ENCODE peak calls at places on chromosomes 1 and 21, in five cellular contexts. M, B, A, V and J are unnamed samples.

GRCh38 chr1:231836227-231836893 is 209.8 kb downstream of the DISC1 start:
- DNase-seq in M (no peak), B (no peak), A (no peak), V (no peak), J (no peak)

GRCh38 chr1:7101187-7101586 is 315.9 kb downstream of the CAMTA1 start:
- DNase-seq in M (no peak), B (no peak), A (no peak), V (no peak), J (no peak)

GRCh38 chr1:5904551-5904950 is 87.7 kb downstream of the NPHP4 start:
- DNase-seq in M (no peak), B (no peak), A (no peak), V (no peak), J (no peak)

GRCh38 chr1:53373246-53373645 is 45.4 kb upstream of the LRP8 start:
- DNase-seq in M (no peak), B (no peak), A (no peak), V (no peak), J (no peak)

GRCh38 chr21:36854391-36854790 is 112.1 kb downstream of the HLCS start:
- DNase-seq in M (peak), B (peak), A (peak), V (peak), J (peak)

GRCh38 chr1:9196129-9197040 is 38.2 kb upstream of the H6PD start:
- DNase-seq in M (peak), B (peak), A (peak), V (peak), J (peak)

GRCh38 chr1:13754510-13755103 is 54.6 kb downstream of the PRDM2 start:
- DNase-seq in M (no peak), B (no peak), A (no peak), V (no peak), J (no peak)

GRCh38 chr1:44884746-44885145 is 41.7 kb upstream of the PTCH2 start:
- DNase-seq in M (no peak), B (no peak), A (peak), V (peak), J (no peak)

GRCh38 chr1:66302810-66303209 is 231.1 kb upstream of the SGIP1 start:
- DNase-seq in M (no peak), B (no peak), A (peak), V (no peak), J (no peak)

GRCh38 chr1:10109372-10109771 is 76.6 kb downstream of the UBE4B start:
- DNase-seq in M (no peak), B (no peak), A (no peak), V (no peak), J (no peak)

GRCh38 chr1:45659222-45659621 is 27.1 kb downstream of the GPBP1L1 start:
- DNase-seq in M (no peak), B (no peak), A (no peak), V (no peak), J (no peak)

GRCh38 chr1:78279051-78279450 is 211.7 kb upstream of the PTGFR start:
- DNase-seq in M (no peak), B (no peak), A (peak), V (peak), J (no peak)

GRCh38 chr1:89578151-89578550 is 53.5 kb downstream of the LRRC8B start:
- DNase-seq in M (no peak), B (no peak), A (no peak), V (peak), J (no peak)

GRCh38 chr1:168100315-168101002 is 36.3 kb downstream of the GPR161 start:
- DNase-seq in M (no peak), B (no peak), A (peak), V (peak), J (no peak)

GRCh38 chr1:100387209-100387608 is 34.9 kb downstream of the CDC14A start:
- DNase-seq in M (no peak), B (no peak), A (peak), V (peak), J (peak)

DNA sequence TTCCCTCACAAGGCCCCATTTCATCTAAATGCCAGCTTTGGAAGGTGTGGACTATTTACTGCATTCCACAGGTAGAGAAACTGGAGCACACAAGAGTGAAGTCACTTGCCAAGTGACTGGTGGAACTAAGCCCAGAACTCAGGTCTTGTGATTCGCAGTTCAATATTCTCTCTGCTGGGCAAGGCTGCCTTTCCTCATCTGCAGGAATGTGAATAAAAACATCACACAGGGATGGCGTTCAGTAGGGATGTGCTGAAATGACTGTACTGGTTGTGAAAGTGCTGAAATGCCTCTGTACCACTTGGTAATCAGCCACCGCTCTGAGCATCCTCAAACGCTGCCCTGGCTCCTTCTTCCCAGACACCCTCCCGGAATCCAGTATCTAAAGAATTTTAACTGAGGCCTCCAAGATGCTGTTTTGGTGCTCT is 145.6 kb downstream of the HIVEP3 start:
- DNase-seq in M (no peak), B (no peak), A (peak), V (peak), J (no peak)
- TF ChIP-seq CTCF in M (no peak), B (no peak), A (no peak), V (no peak), J (no peak)

DNA sequence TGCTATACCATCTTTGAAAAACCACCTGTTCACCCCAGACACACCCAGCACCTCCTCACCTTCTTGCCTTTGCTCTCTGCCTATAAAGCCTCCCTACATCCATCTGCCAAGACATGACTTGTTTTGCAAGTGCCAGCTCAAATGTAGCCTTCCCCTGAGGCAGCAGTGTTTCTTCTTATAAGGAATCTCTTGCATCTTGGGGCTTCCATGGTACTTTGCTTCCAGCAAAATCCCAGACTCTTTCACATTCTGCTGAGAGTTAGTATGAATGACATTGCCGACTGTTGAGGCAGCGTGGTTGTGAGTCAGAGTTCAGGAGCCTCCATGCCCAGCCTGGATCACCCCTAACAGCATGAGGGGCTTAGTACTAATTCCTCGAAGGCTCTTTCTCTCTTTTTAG is 217.4 kb upstream of the RUNX1 start:
- DNase-seq in M (no peak), B (no peak), A (no peak), V (no peak), J (no peak)
- TF ChIP-seq CTCF in M (no peak), B (no peak), A (no peak), V (no peak), J (no peak)

DNA sequence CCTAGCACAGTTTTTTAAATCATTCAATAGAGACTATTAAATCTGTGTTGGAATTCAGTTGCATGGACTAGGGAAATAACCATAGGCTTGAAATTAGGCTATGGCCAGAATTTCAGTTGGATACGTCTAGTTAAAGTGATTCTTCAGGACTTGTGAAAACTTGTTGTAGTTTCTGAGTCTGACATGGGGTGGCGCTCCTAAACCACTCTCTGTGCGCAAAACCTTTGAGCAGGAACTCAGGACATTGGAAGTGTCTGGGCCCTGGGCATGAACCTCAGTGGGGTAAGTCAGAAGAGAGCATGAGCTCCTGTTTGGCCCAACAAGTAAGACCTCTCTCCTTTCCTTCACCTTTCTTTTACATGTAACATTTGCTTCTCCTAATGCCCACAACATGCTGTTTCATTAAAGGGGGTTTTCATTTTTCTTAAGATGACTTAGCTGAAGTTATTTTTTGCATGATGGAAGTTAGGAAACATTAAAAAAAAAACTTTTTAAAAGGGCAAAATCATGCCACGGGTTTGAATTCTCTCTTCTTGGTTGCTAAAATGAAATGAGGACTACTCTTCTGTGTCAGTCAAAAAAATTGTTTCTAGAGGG is 17.1 kb upstream of the CCDC190 start:
- DNase-seq in M (peak), B (peak), A (peak), V (peak), J (peak)
- TF ChIP-seq CTCF in M (peak), B (peak), A (peak), V (peak), J (peak)

GRCh38 chr21:41133896-41134522 is 34.0 kb upstream of the BACE2 start:
- DNase-seq in M (no peak), B (no peak), A (peak), V (peak), J (peak)
- TF ChIP-seq CTCF in M (peak), B (peak), A (peak), V (peak), J (peak)

GRCh38 chr1:29197590-29197924 is 15.9 kb upstream of the SRSF4 start:
- DNase-seq in M (no peak), B (no peak), A (peak), V (peak), J (peak)
- TF ChIP-seq CTCF in M (no peak), B (peak), A (peak), V (peak), J (peak)

GRCh38 chr1:63367218-63368103 is at the start of gene ALG6:
- DNase-seq in M (peak), B (peak), A (peak), V (peak), J (peak)
- TF ChIP-seq CTCF in M (no peak), B (peak), A (no peak), V (no peak), J (peak)

DNA sequence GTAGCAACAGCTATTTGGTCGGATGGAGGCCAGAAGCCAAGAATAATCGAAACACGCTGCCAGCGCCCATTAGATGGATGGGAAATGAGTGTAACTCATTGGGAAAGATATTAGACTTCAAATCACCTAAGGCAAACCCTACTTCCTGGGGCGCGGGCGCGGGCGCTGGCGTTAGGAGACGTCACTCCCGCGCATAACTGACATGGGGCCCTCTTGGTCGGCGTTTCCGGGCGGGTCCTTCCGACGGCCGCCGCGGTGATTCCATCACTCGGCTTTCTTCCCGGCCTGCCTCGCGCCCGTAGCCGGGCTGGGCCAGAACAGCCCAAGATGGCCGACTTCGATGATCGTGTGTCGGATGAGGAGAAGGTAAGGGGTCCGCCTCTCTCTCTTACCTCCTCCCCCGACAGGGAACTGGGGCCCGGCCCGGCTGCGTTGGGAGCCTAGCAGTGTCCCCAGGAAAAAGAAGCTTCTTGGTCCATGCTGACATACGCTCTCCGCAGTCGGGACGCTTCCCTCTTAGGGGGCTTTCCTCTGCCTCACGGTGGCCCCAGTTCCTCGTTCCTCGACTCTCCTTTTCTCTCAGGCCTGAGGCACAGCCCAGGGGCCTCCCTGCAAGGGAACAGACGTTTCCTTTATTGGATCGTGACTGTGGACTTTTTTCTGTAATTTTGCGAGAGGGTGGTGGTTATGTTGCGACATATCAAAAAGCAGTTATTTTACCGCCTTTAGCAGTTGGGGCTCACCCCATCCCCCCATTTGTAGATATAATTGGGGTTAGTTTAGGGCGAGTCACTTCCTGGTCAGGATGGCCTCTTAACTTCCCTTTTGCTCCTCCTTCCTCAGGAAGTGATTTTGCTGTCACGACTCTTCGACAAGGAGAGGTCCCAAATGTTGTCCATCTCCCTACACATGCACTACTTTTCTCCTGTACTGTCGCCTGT is at the start of gene CAPZA1:
- DNase-seq in M (peak), B (peak), A (peak), V (peak), J (peak)
- TF ChIP-seq CTCF in M (no peak), B (no peak), A (no peak), V (no peak), J (no peak)

GRCh38 chr21:35521293-35521692 is 472.2 kb upstream of the RUNX1 start:
- DNase-seq in M (no peak), B (no peak), A (no peak), V (no peak), J (no peak)
- TF ChIP-seq CTCF in M (no peak), B (no peak), A (no peak), V (no peak), J (no peak)